ENCODE peak calls at places on chromosomes 12 and 14, in six cellular contexts. One of them, this sample, is unnamed.

GRCh38 chr12:45502481-45502880 is 227.0 kb upstream of the ARID2 start:
- DNase-seq in H1: no peak
- DNase-seq in WTC11: no peak
- DNase-seq in HCT116: no peak
- DNase-seq in GM12878: no peak
- DNase-seq in HepG2: no peak
- DNase-seq in this sample: no peak

GRCh38 chr14:23219075-23219474 is 18.7 kb upstream of the RNF212B start:
- DNase-seq in HepG2: no peak
- DNase-seq in GM12878: no peak
- DNase-seq in H1: no peak
- DNase-seq in WTC11: no peak
- DNase-seq in HCT116: no peak
- DNase-seq in this sample: no peak

GRCh38 chr12:31521972-31522371 is 69.0 kb downstream of the DENND5B start:
- DNase-seq in WTC11: no peak
- DNase-seq in GM12878: no peak
- DNase-seq in HCT116: no peak
- DNase-seq in HepG2: no peak
- DNase-seq in H1: no peak
- DNase-seq in this sample: no peak

GRCh38 chr12:25503666-25504065 is 49.4 kb downstream of the LMNTD1 start:
- DNase-seq in HepG2: no peak
- DNase-seq in WTC11: no peak
- DNase-seq in HCT116: no peak
- DNase-seq in GM12878: no peak
- DNase-seq in H1: no peak
- DNase-seq in this sample: no peak

GRCh38 chr12:105142259-105142658 is 34.7 kb downstream of the WASHC4 start:
- DNase-seq in WTC11: no peak
- DNase-seq in HepG2: no peak
- DNase-seq in HCT116: no peak
- DNase-seq in H1: no peak
- DNase-seq in GM12878: no peak
- DNase-seq in this sample: no peak

GRCh38 chr12:55687746-55688145 is 20.0 kb downstream of the ITGA7 start:
- DNase-seq in WTC11: no peak
- DNase-seq in HCT116: no peak
- DNase-seq in H1: no peak
- DNase-seq in HepG2: no peak
- DNase-seq in GM12878: no peak
- DNase-seq in this sample: no peak

GRCh38 chr12:119328111-119328510 is 6.4 kb upstream of the CCDC60 start:
- DNase-seq in H1: no peak
- DNase-seq in HepG2: peak
- DNase-seq in GM12878: no peak
- DNase-seq in HCT116: peak
- DNase-seq in WTC11: peak
- DNase-seq in this sample: peak

GRCh38 chr12:75945581-75945980 is 86.0 kb downstream of the PHLDA1 start:
- DNase-seq in HepG2: no peak
- DNase-seq in HCT116: no peak
- DNase-seq in H1: no peak
- DNase-seq in GM12878: no peak
- DNase-seq in WTC11: no peak
- DNase-seq in this sample: no peak

GRCh38 chr12:121167232-121167820 is 34.6 kb downstream of the P2RX7 start:
- DNase-seq in HepG2: no peak
- DNase-seq in GM12878: no peak
- DNase-seq in WTC11: no peak
- DNase-seq in H1: no peak
- DNase-seq in HCT116: no peak
- DNase-seq in this sample: no peak

GRCh38 chr12:87406926-87407325 is 622.3 kb downstream of the C12orf50 start:
- DNase-seq in HCT116: no peak
- DNase-seq in HepG2: no peak
- DNase-seq in H1: no peak
- DNase-seq in WTC11: no peak
- DNase-seq in GM12878: no peak
- DNase-seq in this sample: no peak

GRCh38 chr12:108358580-108358965 is 19.5 kb upstream of the CMKLR1 start:
- DNase-seq in HepG2: no peak
- DNase-seq in H1: no peak
- DNase-seq in HCT116: no peak
- DNase-seq in WTC11: no peak
- DNase-seq in GM12878: no peak
- DNase-seq in this sample: no peak

GRCh38 chr12:23127701-23128100 is 502.7 kb downstream of the ETNK1 start:
- DNase-seq in HepG2: no peak
- DNase-seq in H1: no peak
- DNase-seq in GM12878: no peak
- DNase-seq in HCT116: no peak
- DNase-seq in WTC11: no peak
- DNase-seq in this sample: no peak
- TF ChIP-seq ATF3 in HepG2: no peak
- TF ChIP-seq ATF3 in H1: no peak
- TF ChIP-seq ATF3 in GM12878: no peak
- TF ChIP-seq ATF3 in HCT116: no peak
- TF ChIP-seq ATF3 in WTC11: no peak
- TF ChIP-seq ATF3 in this sample: peak

DNA sequence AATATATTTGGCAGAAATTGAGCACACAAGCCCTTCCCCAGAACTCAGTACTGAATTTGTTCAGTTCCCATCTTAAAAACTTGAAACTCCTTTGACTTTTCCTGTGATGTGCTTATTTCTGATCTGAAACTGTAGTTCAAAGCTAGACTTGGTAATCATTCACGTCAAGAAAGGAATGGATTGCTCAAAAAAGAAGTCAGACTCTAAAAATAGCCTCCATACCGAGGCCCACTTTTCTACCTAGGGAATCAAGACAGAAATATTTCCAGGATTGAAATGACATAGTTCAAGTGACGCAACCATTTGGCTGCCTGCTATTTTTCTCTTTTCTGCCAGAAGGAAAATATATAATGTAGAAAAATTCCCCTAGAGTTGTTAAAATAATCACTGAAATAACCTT is 129.8 kb downstream of the ETV6 start:
- DNase-seq in HCT116: no peak
- DNase-seq in HepG2: no peak
- DNase-seq in WTC11: no peak
- DNase-seq in GM12878: peak
- DNase-seq in H1: no peak
- DNase-seq in this sample: no peak
- TF ChIP-seq ATF3 in HCT116: no peak
- TF ChIP-seq ATF3 in HepG2: no peak
- TF ChIP-seq ATF3 in WTC11: no peak
- TF ChIP-seq ATF3 in GM12878: no peak
- TF ChIP-seq ATF3 in H1: no peak
- TF ChIP-seq ATF3 in this sample: no peak

GRCh38 chr12:16453319-16453718 is 105.9 kb downstream of the MGST1 start:
- DNase-seq in WTC11: no peak
- DNase-seq in HepG2: no peak
- DNase-seq in HCT116: no peak
- DNase-seq in GM12878: no peak
- DNase-seq in H1: no peak
- DNase-seq in this sample: no peak

GRCh38 chr12:16454481-16454880 is 107.0 kb downstream of the MGST1 start:
- DNase-seq in HepG2: no peak
- DNase-seq in WTC11: no peak
- DNase-seq in GM12878: no peak
- DNase-seq in H1: no peak
- DNase-seq in HCT116: no peak
- DNase-seq in this sample: no peak

GRCh38 chr12:16458521-16459078 is 111.2 kb downstream of the MGST1 start:
- DNase-seq in WTC11: no peak
- DNase-seq in HCT116: no peak
- DNase-seq in HepG2: no peak
- DNase-seq in H1: no peak
- DNase-seq in GM12878: no peak
- DNase-seq in this sample: no peak
- TF ChIP-seq ATF3 in WTC11: no peak
- TF ChIP-seq ATF3 in HCT116: no peak
- TF ChIP-seq ATF3 in HepG2: no peak
- TF ChIP-seq ATF3 in H1: no peak
- TF ChIP-seq ATF3 in GM12878: no peak
- TF ChIP-seq ATF3 in this sample: no peak

GRCh38 chr12:82524020-82524419 is 162.7 kb upstream of the TMTC2 start:
- DNase-seq in WTC11: no peak
- DNase-seq in GM12878: no peak
- DNase-seq in HepG2: peak
- DNase-seq in HCT116: no peak
- DNase-seq in H1: no peak
- DNase-seq in this sample: no peak
- TF ChIP-seq ATF3 in WTC11: no peak
- TF ChIP-seq ATF3 in GM12878: no peak
- TF ChIP-seq ATF3 in HepG2: no peak
- TF ChIP-seq ATF3 in HCT116: no peak
- TF ChIP-seq ATF3 in H1: no peak
- TF ChIP-seq ATF3 in this sample: no peak

DNA sequence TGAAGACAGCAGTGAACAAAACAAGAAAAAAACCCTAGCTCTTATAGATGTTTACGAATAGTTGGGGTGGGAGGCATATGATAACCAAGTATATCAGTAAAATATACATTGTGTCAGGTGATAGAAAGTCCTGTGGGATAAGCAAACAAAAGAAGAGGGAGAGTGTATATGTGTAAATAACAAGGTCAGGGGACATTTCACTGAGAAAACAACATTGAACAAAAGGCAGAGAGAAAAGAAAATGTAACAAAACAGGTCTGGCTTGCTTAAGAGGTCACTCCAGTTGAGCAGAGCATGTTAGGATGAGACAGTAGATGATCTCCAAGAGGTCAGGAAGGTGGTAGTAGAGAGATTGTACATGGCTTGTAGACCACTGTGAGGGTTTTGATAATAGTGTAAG is 304.1 kb downstream of the ACSS3 start:
- DNase-seq in HCT116: no peak
- DNase-seq in GM12878: no peak
- DNase-seq in HepG2: peak
- DNase-seq in H1: no peak
- DNase-seq in WTC11: no peak
- DNase-seq in this sample: no peak
- TF ChIP-seq ATF3 in HCT116: no peak
- TF ChIP-seq ATF3 in GM12878: no peak
- TF ChIP-seq ATF3 in HepG2: no peak
- TF ChIP-seq ATF3 in H1: no peak
- TF ChIP-seq ATF3 in WTC11: no peak
- TF ChIP-seq ATF3 in this sample: no peak

DNA sequence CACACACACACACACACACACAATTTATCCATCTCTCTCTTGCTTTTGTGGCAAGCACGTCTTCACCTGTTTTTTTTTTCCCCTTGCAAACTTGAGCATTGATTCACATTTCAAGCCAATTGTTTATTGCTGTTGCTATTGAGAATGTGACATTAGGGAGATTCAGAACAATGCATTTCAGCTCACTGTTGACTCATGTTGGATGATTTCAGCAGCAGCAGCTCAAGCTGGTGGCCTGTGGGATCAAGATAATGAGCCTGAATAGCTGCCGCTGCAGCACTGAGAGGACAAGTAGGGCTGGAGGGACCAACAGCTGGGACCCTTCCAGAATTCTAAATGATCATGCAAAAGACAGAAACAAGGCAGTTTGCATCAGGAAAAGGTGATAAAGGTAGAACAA is 129.0 kb downstream of the SNAPC1 start:
- DNase-seq in WTC11: no peak
- DNase-seq in GM12878: no peak
- DNase-seq in HepG2: no peak
- DNase-seq in H1: no peak
- DNase-seq in HCT116: no peak
- DNase-seq in this sample: no peak
- TF ChIP-seq ATF3 in WTC11: no peak
- TF ChIP-seq ATF3 in GM12878: no peak
- TF ChIP-seq ATF3 in HepG2: no peak
- TF ChIP-seq ATF3 in H1: no peak
- TF ChIP-seq ATF3 in HCT116: no peak
- TF ChIP-seq ATF3 in this sample: no peak